ENCODE peak calls at places on chromosomes 13 and 19, in four cellular contexts. U is fibroblast of lung, I is astrocyte of the spinal cord, Y is kidney. L is an unnamed sample.

GRCh38 chr13:86445584-86446140 is 646.4 kb upstream of the SLITRK6 start:
- DNase-seq in U (no peak), I (peak), Y (no peak), L (no peak)

GRCh38 chr19:9531933-9532332 is 6.5 kb downstream of the ZNF426 start:
- DNase-seq in U (no peak), I (no peak), Y (no peak), L (no peak)

GRCh38 chr13:100523437-100523836 is 65.2 kb downstream of the GGACT start:
- DNase-seq in U (no peak), I (no peak), Y (no peak), L (no peak)

GRCh38 chr13:40974460-40975407 is 44.4 kb downstream of the ELF1 start:
- DNase-seq in U (peak), I (peak), Y (no peak), L (no peak)

GRCh38 chr19:46618670-46619231 is 6.1 kb downstream of the PTGIR start:
- DNase-seq in U (peak), I (no peak), Y (no peak), L (no peak)

GRCh38 chr13:24127116-24127631 is 33.3 kb upstream of the SPATA13 start:
- DNase-seq in U (no peak), I (peak), Y (no peak), L (no peak)

GRCh38 chr13:98665638-98665995 is 86.9 kb downstream of the SLC15A1 start:
- DNase-seq in U (no peak), I (no peak), Y (no peak), L (no peak)

GRCh38 chr13:112722433-112723250 is 32.8 kb downstream of the ATP11A start:
- DNase-seq in U (peak), I (peak), Y (peak), L (no peak)

GRCh38 chr19:45638930-45639729 is at the start of gene EML2:
- DNase-seq in U (no peak), I (peak), Y (peak), L (no peak)

GRCh38 chr19:45254044-45254531 is 3.0 kb downstream of the MARK4 start:
- DNase-seq in U (no peak), I (no peak), Y (no peak), L (no peak)

GRCh38 chr13:34412817-34413365 is 529.2 kb upstream of the NBEA start:
- DNase-seq in U (no peak), I (no peak), Y (no peak), L (no peak)

GRCh38 chr19:41799444-41800000 is 3.1 kb downstream of the CEACAM3 start:
- DNase-seq in U (no peak), I (no peak), Y (peak), L (no peak)

GRCh38 chr19:45019187-45019586 is 17.9 kb downstream of the RELB start:
- DNase-seq in U (no peak), I (no peak), Y (no peak), L (no peak)

GRCh38 chr19:23294141-23294540 is 43.9 kb upstream of the ZNF724 start:
- DNase-seq in U (no peak), I (no peak), Y (no peak), L (no peak)
- TF ChIP-seq CTCF in U (no peak), I (no peak), Y (no peak), L (no peak)

GRCh38 chr19:38654478-38655079 is 7.1 kb downstream of the ACTN4 start:
- DNase-seq in U (peak), I (no peak), Y (no peak), L (no peak)
- H3K4me3 ChIP-seq in U (no peak), I (no peak), Y (peak), L (no peak)

GRCh38 chr19:10838377-10838776 is 2.4 kb upstream of the TMED1 start:
- DNase-seq in U (no peak), I (no peak), Y (no peak), L (no peak)

GRCh38 chr19:10836478-10837325 is 690 bp upstream of the TMED1 start:
- DNase-seq in U (peak), I (no peak), Y (peak), L (peak)

GRCh38 chr19:10832659-10833296 is 3.2 kb downstream of the TMED1 start:
- DNase-seq in U (no peak), I (no peak), Y (peak), L (no peak)

GRCh38 chr19:10835089-10835753 is 791 bp downstream of the TMED1 start:
- DNase-seq in U (no peak), I (no peak), Y (no peak), L (no peak)

DNA sequence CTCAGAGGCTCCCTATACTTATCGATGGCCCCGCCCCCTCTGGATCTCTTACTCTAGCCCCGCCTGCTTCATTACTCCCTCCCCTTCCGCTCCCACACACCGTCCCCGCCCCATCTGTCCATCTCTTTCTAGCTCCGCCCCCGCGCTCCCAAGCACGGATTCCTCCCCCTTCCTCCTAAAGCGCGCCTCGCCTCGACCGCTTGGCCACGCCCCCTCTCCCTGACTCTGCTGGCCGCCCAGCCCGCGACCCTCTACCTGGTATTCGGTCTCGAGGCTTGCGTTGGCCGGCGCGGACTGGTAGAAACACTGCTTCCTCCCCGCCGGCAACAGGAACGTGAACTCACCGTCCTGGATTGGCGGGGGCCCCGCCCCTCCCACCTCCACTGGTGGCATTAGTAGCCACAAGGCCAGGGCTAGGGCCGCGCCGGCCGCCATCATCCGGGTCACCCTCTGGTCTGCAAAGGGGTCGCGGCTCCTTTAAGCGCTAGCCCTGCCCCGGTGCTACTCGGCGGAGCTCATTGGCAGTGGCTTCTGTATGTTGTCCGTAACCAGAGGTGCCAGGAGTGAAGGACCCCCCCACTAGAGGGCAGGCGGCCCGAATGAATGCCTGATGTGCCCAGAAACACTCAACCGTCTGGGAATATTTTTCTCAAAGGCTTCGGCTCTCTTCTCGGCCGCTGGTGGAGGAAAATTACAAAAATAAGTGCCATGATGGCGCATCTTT is at the start of gene TMED1:
- DNase-seq in U (peak), I (peak), Y (peak), L (peak)
- TF ChIP-seq CTCF in U (peak), I (peak), Y (no peak), L (peak)

GRCh38 chr19:50724522-50725217 is 1.5 kb downstream of the CLEC11A start:
- DNase-seq in U (peak), I (peak), Y (peak), L (peak)

GRCh38 chr19:50728084-50728737 is 5.0 kb downstream of the CLEC11A start:
- DNase-seq in U (peak), I (peak), Y (peak), L (peak)

GRCh38 chr19:50725218-50725931 is 2.2 kb downstream of the CLEC11A start:
- DNase-seq in U (no peak), I (no peak), Y (no peak), L (no peak)

GRCh38 chr19:50725932-50726230 is 2.7 kb downstream of the CLEC11A start:
- DNase-seq in U (no peak), I (no peak), Y (no peak), L (no peak)

GRCh38 chr19:50729894-50730293 is 6.7 kb downstream of the CLEC11A start:
- DNase-seq in U (no peak), I (no peak), Y (no peak), L (no peak)
- H3K4me3 ChIP-seq in U (no peak), I (no peak), Y (no peak), L (no peak)

GRCh38 chr13:79501538-79502232 is 20.7 kb downstream of the NDFIP2 start:
- DNase-seq in U (no peak), I (no peak), Y (no peak), L (no peak)

GRCh38 chr13:79500829-79501228 is 19.9 kb downstream of the NDFIP2 start:
- DNase-seq in U (no peak), I (no peak), Y (no peak), L (no peak)

GRCh38 chr13:79497852-79498251 is 16.9 kb downstream of the NDFIP2 start:
- DNase-seq in U (no peak), I (no peak), Y (no peak), L (no peak)

GRCh38 chr13:79503473-79504017 is 22.6 kb downstream of the NDFIP2 start:
- DNase-seq in U (no peak), I (no peak), Y (no peak), L (no peak)

GRCh38 chr13:79503069-79503468 is 22.1 kb downstream of the NDFIP2 start:
- DNase-seq in U (no peak), I (no peak), Y (no peak), L (no peak)
- TF ChIP-seq CTCF in U (no peak), I (no peak), Y (no peak), L (no peak)

GRCh38 chr19:484494-484893 is 11.8 kb upstream of the MADCAM1 start:
- DNase-seq in U (no peak), I (no peak), Y (no peak), L (no peak)

GRCh38 chr19:482186-483041 is 13.9 kb upstream of the MADCAM1 start:
- DNase-seq in U (no peak), I (no peak), Y (no peak), L (no peak)

GRCh38 chr19:483332-484072 is 12.8 kb upstream of the MADCAM1 start:
- DNase-seq in U (no peak), I (no peak), Y (no peak), L (no peak)

GRCh38 chr19:478236-478888 is 17.5 kb upstream of the SHC2 start:
- DNase-seq in U (no peak), I (no peak), Y (no peak), L (no peak)

GRCh38 chr19:480016-480855 is 16.1 kb upstream of the MADCAM1 start:
- DNase-seq in U (peak), I (peak), Y (peak), L (no peak)
- H3K4me3 ChIP-seq in U (no peak), I (no peak), Y (no peak), L (no peak)

L was measured in HFF-Myc.